ENCODE peak calls at places on chromosomes 7 and 10, in ten cellular contexts. H is sigmoid colon; Q is stimulated activated CD4-positive, alpha-beta T cell treated with anti-CD3 and anti-CD28 coated beads, Interleukin-15, amount 100 ng/mL, for 1 hour; O is dermis blood vessel endothelial cell; S is ELR; W is HS-5; D is HCT116; V is epithelial cell of esophagus; U is stimulated activated CD8-positive, alpha-beta memory T cell treated with anti-CD3 and anti-CD28 coated beads, Interleukin-15, amount 100 ng/mL, for 24 hours; R is NCI-H1092 treated with DMSO at 0.1 percent for 48 hours. X is an unnamed sample.

GRCh38 chr10:79360499-79361342 is 13.5 kb downstream of the PPIF start:
- DNase-seq in V (no peak), W (no peak), R (no peak), U (no peak), H (peak), Q (no peak), O (no peak), S (no peak), D (no peak), X (no peak)

GRCh38 chr10:67767245-67767644 is 70.7 kb downstream of the DNAJC12 start:
- DNase-seq in W (no peak), H (no peak), D (no peak), U (no peak), S (no peak), R (no peak), Q (no peak), O (no peak), V (no peak), X (no peak)

GRCh38 chr7:29208410-29209250 is 14.1 kb downstream of the CHN2 start:
- DNase-seq in W (no peak), O (no peak), R (no peak), U (no peak), V (no peak), Q (no peak), D (no peak), H (no peak), S (no peak), X (no peak)

GRCh38 chr10:80492875-80493413 is 38.8 kb downstream of the TSPAN14 start:
- DNase-seq in O (no peak), S (no peak), Q (no peak), V (no peak), U (no peak), D (no peak), W (no peak), R (no peak), H (no peak), X (no peak)

GRCh38 chr7:130154501-130155317 is 50.5 kb downstream of the TMEM209 start:
- DNase-seq in D (no peak), Q (no peak), U (no peak), H (no peak), V (no peak), O (no peak), R (peak), S (peak), W (no peak), X (no peak)

GRCh38 chr7:151129882-151130591 is 37.5 kb downstream of the GBX1 start:
- DNase-seq in V (no peak), H (no peak), R (no peak), Q (no peak), S (no peak), O (no peak), W (no peak), D (no peak), U (no peak), X (no peak)

GRCh38 chr10:26779176-26779860 is 81.4 kb downstream of the ABI1 start:
- DNase-seq in O (no peak), U (no peak), S (no peak), Q (no peak), V (peak), D (no peak), H (no peak), W (no peak), R (no peak), X (no peak)

GRCh38 chr7:48708635-48709034 is 215.7 kb upstream of the CDC14C start:
- DNase-seq in D (no peak), S (no peak), Q (no peak), U (no peak), O (no peak), V (peak), W (no peak), R (peak), H (no peak), X (no peak)

GRCh38 chr10:6180480-6181110 is 22.1 kb upstream of the PFKFB3 start:
- DNase-seq in D (no peak), V (no peak), W (no peak), Q (no peak), H (no peak), S (no peak), R (no peak), U (no peak), O (no peak), X (no peak)

GRCh38 chr7:47759056-47759706 is 177.3 kb upstream of the TNS3 start:
- DNase-seq in S (peak), R (no peak), W (no peak), V (no peak), O (peak), D (peak), H (no peak), Q (no peak), U (no peak), X (no peak)

GRCh38 chr10:81215498-81215897 is 659.5 kb upstream of the NRG3 start:
- DNase-seq in O (no peak), D (no peak), Q (no peak), W (no peak), S (no peak), R (no peak), V (no peak), U (no peak), H (no peak), X (no peak)

GRCh38 chr7:76507723-76508406 is 2.5 kb upstream of the UPK3B start:
- DNase-seq in V (peak), D (no peak), O (no peak), R (no peak), W (no peak), S (no peak), U (no peak), Q (no peak), H (no peak), X (peak)

GRCh38 chr7:128904381-128905197 is 5.9 kb downstream of the KCP start:
- DNase-seq in R (peak), D (peak), S (peak), V (peak), U (no peak), W (no peak), H (peak), Q (no peak), O (peak), X (peak)

GRCh38 chr7:124954766-124955165 is 25.1 kb upstream of the POT1 start:
- DNase-seq in D (no peak), V (no peak), W (no peak), O (no peak), U (no peak), H (no peak), S (no peak), R (no peak), Q (no peak), X (no peak)

GRCh38 chr10:13349776-13350274 is 1.7 kb upstream of the SEPHS1 start:
- DNase-seq in U (no peak), W (no peak), V (peak), O (peak), D (no peak), Q (no peak), S (peak), H (peak), R (no peak), X (peak)

GRCh38 chr7:1055084-1055450 is 10.7 kb downstream of the GPR146 start:
- DNase-seq in W (no peak), V (no peak), D (no peak), Q (peak), R (peak), O (peak), S (no peak), U (no peak), H (peak), X (no peak)

GRCh38 chr10:119346063-119346835 is 138.9 kb downstream of the GRK5 start:
- DNase-seq in V (no peak), O (no peak), S (no peak), U (no peak), D (no peak), W (no peak), H (no peak), R (no peak), Q (no peak), X (no peak)

GRCh38 chr10:119761106-119761505 is 35.3 kb downstream of the INPP5F start:
- DNase-seq in U (no peak), S (peak), O (peak), W (peak), R (no peak), Q (no peak), H (no peak), V (peak), D (no peak), X (no peak)

GRCh38 chr10:109018892-109019507 is 904.3 kb downstream of the XPNPEP1 start:
- DNase-seq in Q (no peak), R (no peak), V (no peak), H (no peak), D (no peak), O (no peak), W (peak), S (peak), U (no peak), X (no peak)

GRCh38 chr7:77644774-77645173 is 51.5 kb upstream of the RSBN1L start:
- DNase-seq in W (no peak), Q (no peak), O (peak), V (peak), S (no peak), D (no peak), H (no peak), R (no peak), U (no peak), X (no peak)

GRCh38 chr10:50972591-50972990 is 87.2 kb upstream of the A1CF start:
- DNase-seq in R (no peak), S (no peak), Q (no peak), W (no peak), U (no peak), O (no peak), H (no peak), V (no peak), D (no peak), X (no peak)

GRCh38 chr7:123355576-123356195 is 155.9 kb upstream of the SLC13A1 start:
- DNase-seq in S (peak), U (no peak), Q (no peak), O (peak), D (peak), R (no peak), W (no peak), H (no peak), V (peak), X (no peak)